ENCODE peak calls at places on chromosomes 3 and 15, in four cellular contexts. B, I, K and W are unnamed samples.

GRCh38 chr15:73704869-73705645 is 20.9 kb downstream of the CD276 start:
- DNase-seq in B (no peak), I (peak; percentile 51), K (peak; percentile 72), W (peak; percentile 73)

GRCh38 chr3:10463191-10464067 is 42.0 kb downstream of the ATP2B2 start:
- DNase-seq in B (no peak), I (no peak), K (no peak), W (no peak)

GRCh38 chr15:26106556-26106955 is 243.4 kb upstream of the ATP10A start:
- DNase-seq in B (no peak), I (no peak), K (no peak), W (no peak)

GRCh38 chr15:100241572-100242479 is 99.9 kb downstream of the ADAMTS17 start:
- DNase-seq in B (no peak), I (no peak), K (no peak), W (no peak)

GRCh38 chr3:12677616-12678015 is 13.7 kb upstream of the RAF1 start:
- DNase-seq in B (peak; percentile 60), I (no peak), K (no peak), W (no peak)

GRCh38 chr15:44501768-44502366 is 35.1 kb upstream of the EIF3J start:
- DNase-seq in B (no peak), I (no peak), K (no peak), W (no peak)

GRCh38 chr3:3552741-3553140 is 246.5 kb upstream of the LRRN1 start:
- DNase-seq in B (no peak), I (no peak), K (no peak), W (no peak)

GRCh38 chr15:59420986-59421618 is 16.9 kb upstream of the FAM81A start:
- DNase-seq in B (no peak), I (no peak), K (no peak), W (no peak)

GRCh38 chr3:48804930-48805329 is 42.7 kb downstream of the PRKAR2A start:
- DNase-seq in B (no peak), I (no peak), K (no peak), W (no peak)

GRCh38 chr3:153287017-153287416 is 125.0 kb downstream of the RAP2B start:
- DNase-seq in B (no peak), I (no peak), K (no peak), W (no peak)

GRCh38 chr3:42544492-42545283 is 37.1 kb downstream of the SEC22C start:
- DNase-seq in B (peak; percentile 73), I (no peak), K (no peak), W (no peak)

GRCh38 chr15:33150516-33150915 is 44.0 kb downstream of the FMN1 start:
- DNase-seq in B (no peak), I (no peak), K (no peak), W (no peak)

GRCh38 chr3:190059242-190059590 is 61.5 kb downstream of the P3H2 start:
- DNase-seq in B (no peak), I (no peak), K (no peak), W (no peak)

GRCh38 chr3:55327131-55327920 is 159.8 kb downstream of the WNT5A start:
- DNase-seq in B (no peak), I (no peak), K (no peak), W (no peak)

GRCh38 chr15:56765252-56765651 is 31.9 kb upstream of the ZNF280D start:
- DNase-seq in B (no peak), I (no peak), K (peak; percentile 3), W (no peak)

GRCh38 chr3:124292329-124292728 is 300.4 kb upstream of the ROPN1 start:
- DNase-seq in B (peak; percentile 68), I (no peak), K (no peak), W (no peak)